ENCODE peak calls at places on chromosomes 16 and 17, in five cellular contexts. W is transverse colon, Z is GM12892, S is H54, A is lower leg skin. F is an unnamed sample.
A peak's percentile ranks its signal among the peaks of the same experiment; 100 is the strongest.

GRCh38 chr17:82973456-82974135 is 105.8 kb upstream of the METRNL start:
- DNase-seq in W (no peak), Z (no peak), S (no peak), A (no peak), F (no peak)

GRCh38 chr17:80477647-80478478 is 1.5 kb upstream of the NPTX1 start:
- DNase-seq in W (peak; percentile 35), Z (no peak), S (no peak), A (no peak), F (peak; percentile 81)

GRCh38 chr17:52660692-52661091 is 502.2 kb upstream of the CA10 start:
- DNase-seq in W (no peak), Z (no peak), S (no peak), A (no peak), F (no peak)

GRCh38 chr16:22813946-22814325 is at the start of gene HS3ST2:
- DNase-seq in W (peak; percentile 20), Z (no peak), S (no peak), A (peak; percentile 88), F (peak; percentile 64)

GRCh38 chr16:80323187-80323807 is 217.5 kb upstream of the DYNLRB2 start:
- DNase-seq in W (no peak), Z (no peak), S (no peak), A (no peak), F (no peak)

GRCh38 chr16:16905850-16906249 is 526.9 kb downstream of the NPIPA7 start:
- DNase-seq in W (no peak), Z (no peak), S (no peak), A (no peak), F (no peak)

GRCh38 chr17:27560668-27561067 is 70.3 kb upstream of the LGALS9 start:
- DNase-seq in W (peak; percentile 59), Z (no peak), S (no peak), A (no peak), F (no peak)

GRCh38 chr17:14302421-14303099 is 1.7 kb downstream of the HS3ST3B1 start:
- DNase-seq in W (peak; percentile 81), Z (peak; percentile 76), S (no peak), A (peak; percentile 96), F (peak; percentile 86)

GRCh38 chr16:14303654-14304394 is 232.7 kb downstream of the MRTFB start:
- DNase-seq in W (peak; percentile 27), Z (no peak), S (peak; percentile 37), A (peak; percentile 89), F (no peak)

GRCh38 chr16:2715519-2715918 is 4.5 kb downstream of the PRSS27 start:
- DNase-seq in W (peak; percentile 60), Z (peak; percentile 80), S (no peak), A (no peak), F (no peak)

GRCh38 chr17:66431080-66431795 is 128.8 kb downstream of the PRKCA start:
- DNase-seq in W (no peak), Z (no peak), S (no peak), A (no peak), F (no peak)

GRCh38 chr16:81190667-81191066 is 47.8 kb upstream of the BCO1 start:
- DNase-seq in W (no peak), Z (no peak), S (no peak), A (no peak), F (no peak)

GRCh38 chr16:77514500-77515225 is 79.8 kb upstream of the ADAMTS18 start:
- DNase-seq in W (no peak), Z (no peak), S (no peak), A (no peak), F (no peak)

GRCh38 chr17:40015998-40016691 is 905 bp downstream of the CSF3 start:
- DNase-seq in W (no peak), Z (no peak), S (no peak), A (no peak), F (no peak)

GRCh38 chr17:66605561-66605960 is 229.4 kb upstream of the CACNG5 start:
- DNase-seq in W (no peak), Z (no peak), S (no peak), A (no peak), F (no peak)

GRCh38 chr16:74608944-74609343 is 2.0 kb upstream of the GLG1 start:
- DNase-seq in W (no peak), Z (no peak), S (no peak), A (no peak), F (no peak)

GRCh38 chr17:77439382-77440013 is 298.7 kb downstream of the SEC14L1 start:
- DNase-seq in W (no peak), Z (no peak), S (no peak), A (no peak), F (no peak)

GRCh38 chr17:38545531-38546225 is 60.1 kb downstream of the SRCIN1 start:
- DNase-seq in W (no peak), Z (no peak), S (no peak), A (no peak), F (no peak)

GRCh38 chr16:58236231-58236690 is 38.4 kb upstream of the CSNK2A2 start:
- DNase-seq in W (peak; percentile 78), Z (peak; percentile 46), S (peak; percentile 65), A (peak; percentile 90), F (peak; percentile 78)

GRCh38 chr17:58313815-58314705 is 14.5 kb downstream of the TSPOAP1 start:
- DNase-seq in W (no peak), Z (no peak), S (no peak), A (peak; percentile 45), F (no peak)

GRCh38 chr17:12927541-12928425 is 90.0 kb downstream of the ELAC2 start:
- DNase-seq in W (no peak), Z (no peak), S (no peak), A (no peak), F (no peak)

GRCh38 chr17:7552621-7553051 is 3.8 kb downstream of the TNFSF12 start:
- DNase-seq in W (peak; percentile 30), Z (peak; percentile 49), S (no peak), A (no peak), F (no peak)

DNA sequence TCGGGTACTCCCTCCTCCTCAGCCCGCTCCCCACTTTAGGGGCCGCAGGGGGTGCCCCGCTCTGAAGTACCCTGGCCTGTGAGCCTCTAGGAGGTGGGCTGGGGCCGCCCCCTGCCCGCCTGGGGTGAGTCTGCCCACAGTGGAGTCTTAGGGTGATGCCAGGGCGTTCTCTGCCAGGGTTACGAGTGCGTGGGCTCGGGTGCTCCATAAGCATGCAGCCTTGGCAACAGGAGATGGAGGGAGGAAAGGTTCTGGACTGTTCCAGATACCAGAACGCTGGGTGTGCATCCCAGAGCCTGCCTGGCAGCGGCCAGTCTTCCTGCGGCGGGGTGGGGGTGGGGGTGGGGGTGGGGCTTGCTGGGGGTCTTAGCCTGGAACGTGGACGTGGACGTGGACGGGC is 15.9 kb downstream of the CACNA1H start:
- DNase-seq in W (no peak), Z (no peak), S (no peak), A (no peak), F (no peak)
- TF ChIP-seq POLR2A in W (no peak), Z (no peak), S (no peak), A (no peak), F (no peak)

DNA sequence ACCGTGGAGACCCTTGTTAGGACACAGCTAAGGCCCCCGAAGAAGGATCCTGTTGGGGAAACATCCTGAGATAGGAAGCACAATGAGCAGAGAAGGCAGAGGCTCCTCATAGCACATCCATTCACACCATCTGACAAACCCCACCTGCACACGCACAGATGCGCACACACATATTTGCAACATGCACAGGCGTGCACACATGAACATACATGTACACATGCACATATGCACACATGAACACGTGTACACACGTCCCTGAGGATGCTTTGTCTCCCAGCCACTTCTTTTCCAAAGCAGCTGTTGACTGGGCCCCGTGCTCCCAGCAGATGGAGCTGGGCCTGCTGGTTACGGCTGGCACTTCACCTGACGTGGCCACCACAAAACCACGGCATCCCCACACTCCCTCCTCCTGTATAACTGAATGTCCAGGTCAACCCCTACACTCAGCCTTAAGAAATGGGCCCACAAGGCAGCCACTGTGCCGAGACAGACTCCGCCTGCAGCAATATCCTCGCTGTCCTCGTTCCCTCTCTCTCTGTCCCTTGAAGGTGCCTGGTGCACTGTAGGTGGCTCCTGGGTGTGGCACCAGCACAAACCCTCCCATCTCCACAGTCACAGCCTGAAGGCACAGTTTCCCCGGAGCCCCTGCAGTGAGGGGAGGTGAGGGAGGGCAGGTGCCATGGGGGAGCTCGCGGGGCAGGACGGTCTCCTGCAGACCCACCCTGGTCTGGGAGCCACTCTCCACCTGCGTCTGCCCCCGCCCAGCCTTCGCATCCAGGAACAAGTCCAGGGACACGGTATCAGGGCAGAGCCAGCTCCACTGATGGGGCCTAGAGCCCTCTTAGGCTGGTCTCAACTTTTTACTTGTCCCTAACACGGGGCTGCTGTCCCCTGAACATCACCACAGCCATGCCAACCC is 183.0 kb downstream of the RBFOX3 start:
- DNase-seq in W (no peak), Z (no peak), S (no peak), A (no peak), F (no peak)
- TF ChIP-seq POLR2A in W (no peak), Z (no peak), S (no peak), A (no peak), F (no peak)

GRCh38 chr17:48577946-48578615 is at the start of gene HOXB4:
- DNase-seq in W (peak; percentile 80), Z (peak; percentile 76), S (no peak), A (peak; percentile 98), F (peak; percentile 95)

GRCh38 chr17:48575673-48576478 is 2.3 kb downstream of the HOXB4 start:
- DNase-seq in W (no peak), Z (no peak), S (no peak), A (no peak), F (no peak)

GRCh38 chr17:48575066-48575582 is 3.0 kb downstream of the HOXB4 start:
- DNase-seq in W (no peak), Z (no peak), S (no peak), A (no peak), F (no peak)

GRCh38 chr17:48577330-48577945 is 712 bp downstream of the HOXB4 start:
- DNase-seq in W (no peak), Z (no peak), S (no peak), A (no peak), F (no peak)

GRCh38 chr17:48576479-48577309 is 1.5 kb downstream of the HOXB4 start:
- DNase-seq in W (no peak), Z (no peak), S (no peak), A (peak; percentile 93), F (peak; percentile 92)
- TF ChIP-seq POLR2A in W (no peak), Z (no peak), S (no peak), A (no peak), F (no peak)

GRCh38 chr17:81512984-81513668 is 527 bp upstream of the ACTG1 start:
- DNase-seq in W (peak; percentile 80), Z (no peak), S (no peak), A (peak; percentile 94), F (peak; percentile 92)
- TF ChIP-seq POLR2A in W (no peak), Z (peak; percentile 75), S (no peak), A (no peak), F (peak; percentile 22)